ENCODE peak calls at places on chromosomes 5 and 9, in four cellular contexts. D is lower lobe of right lung, T is A549, S is uterus. I is an unnamed sample.

GRCh38 chr9:137041134-137041533 is 4.8 kb downstream of the NPDC1 start:
- DNase-seq in D (no peak), T (no peak), S (no peak), I (no peak)

GRCh38 chr5:177490311-177490991 is 7.0 kb downstream of the PDLIM7 start:
- DNase-seq in S (no peak), T (no peak), D (no peak), I (no peak)

GRCh38 chr9:100428871-100429654 is 2.1 kb downstream of the MSANTD3 start:
- DNase-seq in S (peak), T (peak), D (no peak), I (no peak)

GRCh38 chr9:116247791-116248343 is 94.3 kb downstream of the PAPPA start:
- DNase-seq in S (no peak), D (no peak), T (peak), I (no peak)

GRCh38 chr5:150576449-150576949 is 64.0 kb upstream of the SYNPO start:
- DNase-seq in S (peak), D (no peak), T (no peak), I (no peak)

GRCh38 chr9:33116855-33117254 is 40.4 kb upstream of the SMU1 start:
- DNase-seq in S (no peak), D (no peak), T (no peak), I (no peak)

GRCh38 chr5:178535299-178536175 is 54.7 kb downstream of the COL23A1 start:
- DNase-seq in T (no peak), D (no peak), S (no peak), I (peak)

GRCh38 chr9:2018764-2019548 is 3.8 kb downstream of the SMARCA2 start:
- DNase-seq in D (no peak), S (no peak), T (no peak), I (no peak)

GRCh38 chr5:26847041-26847736 is 191.2 kb downstream of the CDH9 start:
- DNase-seq in S (no peak), T (peak), D (no peak), I (no peak)

GRCh38 chr9:84404095-84404686 is 63.6 kb upstream of the SLC28A3 start:
- DNase-seq in T (peak), S (no peak), D (no peak), I (no peak)

GRCh38 chr5:14457475-14457874 is 124.1 kb upstream of the OTULINL start:
- DNase-seq in S (no peak), T (no peak), D (no peak), I (no peak)

GRCh38 chr9:113579270-113580040 is 115.9 kb downstream of the RGS3 start:
- DNase-seq in T (no peak), D (peak), S (no peak), I (no peak)

GRCh38 chr5:135236951-135237791 is 161.9 kb downstream of the MACROH2A1 start:
- DNase-seq in S (peak), T (no peak), D (no peak), I (no peak)

GRCh38 chr9:87516222-87516930 is 18.7 kb downstream of the DAPK1 start:
- DNase-seq in T (peak), D (peak), S (peak), I (peak)

GRCh38 chr5:154444559-154445421 is 1.0 kb upstream of the SAP30L start:
- DNase-seq in T (peak), D (no peak), S (peak), I (no peak)

GRCh38 chr5:147727200-147727599 is 55.3 kb downstream of the JAKMIP2 start:
- DNase-seq in S (no peak), T (no peak), D (no peak), I (no peak)

GRCh38 chr5:113683211-113683610 is 169.7 kb downstream of the YTHDC2 start:
- DNase-seq in T (no peak), S (no peak), D (no peak), I (no peak)

GRCh38 chr5:1998716-1999317 is 116.1 kb upstream of the IRX4 start:
- DNase-seq in S (no peak), D (no peak), T (no peak), I (no peak)

GRCh38 chr9:99489043-99489378 is 266.9 kb downstream of the SEC61B start:
- DNase-seq in T (no peak), D (no peak), S (no peak), I (no peak)

GRCh38 chr5:124631874-124632550 is 114.4 kb downstream of the ZNF608 start:
- DNase-seq in D (no peak), S (no peak), T (no peak), I (no peak)
- H3K27ac ChIP-seq in D (no peak), S (no peak), T (no peak), I (no peak)

GRCh38 chr9:93057024-93057702 is 1.3 kb upstream of the SUSD3 start:
- DNase-seq in S (peak), T (no peak), D (no peak), I (no peak)
- TF ChIP-seq CTCF in S (no peak), T (no peak), D (no peak), I (no peak)

GRCh38 chr9:13125261-13125660 is 154.2 kb downstream of the MPDZ start:
- DNase-seq in D (no peak), T (no peak), S (no peak), I (no peak)
- H3K27ac ChIP-seq in D (no peak), T (no peak), S (no peak), I (no peak)

DNA sequence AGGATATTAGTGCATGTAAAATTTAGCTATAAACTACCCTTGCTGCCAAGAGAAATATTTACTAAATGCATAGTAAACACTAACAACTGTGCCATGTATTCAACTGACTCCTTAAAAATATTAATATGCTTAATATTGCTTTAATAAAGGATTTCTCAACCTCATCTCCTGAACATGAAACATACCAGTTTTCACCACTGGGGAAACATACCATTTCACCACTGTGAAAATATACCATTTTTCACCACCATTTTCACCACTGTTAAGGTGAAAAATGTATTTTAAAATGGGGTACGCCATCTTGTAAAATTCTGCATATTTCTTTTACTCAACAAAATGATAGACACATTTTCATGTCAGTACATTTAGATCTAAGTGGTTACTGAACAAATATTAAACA is 4.5 kb downstream of the RAB14 start:
- DNase-seq in T (no peak), S (no peak), D (no peak), I (no peak)
- TF ChIP-seq CTCF in T (no peak), S (no peak), D (no peak), I (no peak)

DNA sequence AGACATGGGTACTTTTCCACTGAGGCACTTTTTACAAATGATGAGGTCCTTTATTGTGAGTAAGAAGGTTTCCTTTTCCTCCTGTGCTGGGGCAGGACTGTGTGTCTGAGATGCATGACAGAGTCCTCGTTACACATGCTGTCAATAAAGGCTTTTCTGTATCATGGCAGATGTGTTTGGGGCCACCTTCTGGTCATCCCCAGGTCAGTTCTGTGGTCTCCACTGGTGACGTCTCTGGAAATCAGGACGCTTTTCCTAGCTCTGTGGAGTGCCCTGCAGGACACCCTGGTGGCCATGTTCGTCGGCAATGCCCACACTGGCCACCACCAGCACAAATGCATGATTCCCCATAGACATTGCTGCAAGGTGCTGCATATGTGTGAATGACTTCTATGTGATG is 2.8 kb downstream of the CMBL start:
- DNase-seq in T (peak), S (no peak), D (no peak), I (no peak)
- H3K27ac ChIP-seq in T (no peak), S (no peak), D (no peak), I (peak)

GRCh38 chr9:37856551-37856950 is 47.4 kb downstream of the SLC25A51 start:
- DNase-seq in T (no peak), S (no peak), D (no peak), I (no peak)

GRCh38 chr9:37862530-37862929 is 41.4 kb downstream of the SLC25A51 start:
- DNase-seq in S (no peak), T (no peak), D (no peak), I (no peak)

GRCh38 chr9:37859043-37859442 is 44.9 kb downstream of the SLC25A51 start:
- DNase-seq in D (no peak), S (no peak), T (peak), I (no peak)
- TF ChIP-seq CTCF in D (no peak), S (no peak), T (peak), I (no peak)

GRCh38 chr5:123876265-123876790 is 364.4 kb downstream of the CSNK1G3 start:
- DNase-seq in D (no peak), S (no peak), T (no peak), I (no peak)
- H3K27ac ChIP-seq in D (no peak), S (no peak), T (no peak), I (no peak)

DNA sequence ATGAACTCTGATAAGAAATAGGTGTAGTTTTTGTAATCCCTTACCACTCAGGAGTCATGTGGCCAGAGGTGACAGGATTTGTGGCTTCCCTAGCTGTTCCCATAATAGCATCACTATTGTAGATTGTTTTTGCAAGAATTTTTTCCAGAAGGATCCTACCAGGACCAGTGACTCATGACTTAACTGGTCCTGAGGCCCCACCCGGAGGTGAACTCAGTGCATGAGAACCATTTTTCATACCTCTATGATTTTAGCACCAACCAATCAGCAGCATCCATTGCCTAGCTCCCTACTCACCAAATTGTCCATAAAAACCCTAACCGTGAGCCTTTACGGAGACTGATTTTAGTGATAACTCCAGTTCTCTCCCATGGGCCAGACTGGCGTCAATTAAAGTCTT is 484.8 kb downstream of the PSAT1 start:
- DNase-seq in D (no peak), S (no peak), T (peak), I (no peak)
- TF ChIP-seq CTCF in D (no peak), S (no peak), T (no peak), I (no peak)

I was measured in psoas muscle.